ENCODE peak calls at places on chromosomes 16 and 17, in six cellular contexts. G, Q, V, N, F and L are unnamed samples.

GRCh38 chr16:66324785-66325184 is 41.7 kb upstream of the CDH5 start:
- DNase-seq in G (peak), Q (peak), V (peak), N (peak), F (no peak), L (peak)

GRCh38 chr16:79595261-79595660 is 5.3 kb downstream of the MAF start:
- DNase-seq in G (no peak), Q (no peak), V (no peak), N (no peak), F (no peak), L (no peak)

GRCh38 chr17:298791-299450 is 53.7 kb downstream of the RPH3AL start:
- DNase-seq in G (no peak), Q (no peak), V (no peak), N (no peak), F (no peak), L (no peak)

GRCh38 chr17:58575511-58575910 is 61.1 kb upstream of the MTMR4 start:
- DNase-seq in G (no peak), Q (no peak), V (peak), N (no peak), F (no peak), L (no peak)

GRCh38 chr17:36443777-36444176 is 42.7 kb upstream of the ZNHIT3 start:
- DNase-seq in G (no peak), Q (no peak), V (no peak), N (no peak), F (no peak), L (no peak)

GRCh38 chr17:7835818-7836595 is 2.0 kb downstream of the KDM6B start:
- DNase-seq in G (peak), Q (peak), V (no peak), N (no peak), F (no peak), L (no peak)

GRCh38 chr17:226108-226772 is 44.8 kb upstream of the DOC2B start:
- DNase-seq in G (no peak), Q (no peak), V (no peak), N (no peak), F (no peak), L (no peak)

GRCh38 chr17:30395398-30396022 is 16.8 kb downstream of the CPD start:
- DNase-seq in G (peak), Q (no peak), V (no peak), N (no peak), F (no peak), L (no peak)

GRCh38 chr16:66881014-66881417 is 701 bp downstream of the PDP2 start:
- DNase-seq in G (no peak), Q (no peak), V (no peak), N (peak), F (no peak), L (no peak)

GRCh38 chr17:59838196-59838911 is 54.4 kb downstream of the TUBD1 start:
- DNase-seq in G (no peak), Q (no peak), V (no peak), N (no peak), F (no peak), L (no peak)

GRCh38 chr16:3642397-3643094 is 11.9 kb upstream of the DNASE1 start:
- DNase-seq in G (no peak), Q (peak), V (peak), N (peak), F (no peak), L (no peak)

GRCh38 chr17:68849673-68850260 is 105.4 kb downstream of the ABCA8 start:
- DNase-seq in G (no peak), Q (no peak), V (no peak), N (no peak), F (no peak), L (no peak)

GRCh38 chr17:20271016-20271610 is 196.2 kb downstream of the LGALS9B start:
- DNase-seq in G (no peak), Q (no peak), V (no peak), N (no peak), F (no peak), L (no peak)

DNA sequence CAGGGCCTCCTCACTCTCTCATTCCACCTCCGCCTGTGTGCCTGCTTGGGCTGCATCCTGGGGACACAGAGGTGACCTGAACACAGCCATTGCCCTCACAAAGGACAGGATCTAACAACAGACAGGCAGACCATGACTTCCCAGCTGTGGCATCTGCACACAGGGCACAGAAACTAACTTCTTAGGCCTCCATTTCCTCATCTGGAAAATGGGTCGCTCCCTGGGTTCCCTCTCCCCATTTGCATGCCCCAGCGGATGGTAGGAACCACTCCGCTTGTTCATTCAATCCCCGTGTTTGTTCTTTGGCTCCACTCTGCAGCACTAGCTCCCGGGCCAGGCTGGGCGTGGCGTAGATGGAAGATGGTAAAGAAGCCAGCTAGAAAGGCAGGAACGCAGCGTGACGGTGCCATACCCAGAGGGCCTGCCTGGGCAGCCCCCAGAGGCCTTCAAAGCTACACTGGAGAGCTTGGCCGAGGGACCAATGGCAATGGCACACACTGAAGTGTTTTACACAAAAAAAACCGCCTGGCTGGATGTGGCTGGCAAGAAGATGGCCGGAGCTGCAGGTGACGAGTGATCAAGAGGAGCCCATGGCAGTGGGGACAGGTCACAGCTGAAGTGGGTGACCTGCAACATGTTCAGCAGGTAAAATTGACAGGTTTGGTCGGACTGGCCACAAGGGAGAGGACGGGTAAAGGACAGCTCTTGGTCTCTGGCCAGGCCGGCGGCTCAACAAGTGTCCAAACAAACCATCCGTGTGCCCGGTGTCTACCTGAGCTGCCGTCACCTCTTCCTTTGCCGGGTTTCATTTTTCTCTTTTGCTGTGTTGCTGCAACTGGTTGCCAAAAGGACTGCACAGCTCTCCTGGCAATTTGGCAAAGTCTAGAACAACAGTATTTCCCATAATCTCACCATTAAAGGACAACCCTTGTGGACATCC is 66.9 kb downstream of the SOCS1 start:
- DNase-seq in G (no peak), Q (no peak), V (no peak), N (no peak), F (no peak), L (no peak)
- TF ChIP-seq ZNF274 in G (no peak), Q (no peak), V (no peak), N (no peak), F (no peak), L (no peak)

GRCh38 chr16:85419503-85420408 is 193.4 kb upstream of the GSE1 start:
- DNase-seq in G (no peak), Q (peak), V (no peak), N (no peak), F (no peak), L (no peak)

GRCh38 chr16:85417156-85417860 is 195.8 kb upstream of the GSE1 start:
- DNase-seq in G (no peak), Q (peak), V (no peak), N (no peak), F (no peak), L (no peak)

GRCh38 chr16:85421338-85422123 is 191.6 kb upstream of the GSE1 start:
- DNase-seq in G (no peak), Q (peak), V (no peak), N (no peak), F (no peak), L (no peak)

GRCh38 chr16:85420501-85421337 is 192.4 kb upstream of the GSE1 start:
- DNase-seq in G (peak), Q (peak), V (peak), N (peak), F (no peak), L (no peak)

DNA sequence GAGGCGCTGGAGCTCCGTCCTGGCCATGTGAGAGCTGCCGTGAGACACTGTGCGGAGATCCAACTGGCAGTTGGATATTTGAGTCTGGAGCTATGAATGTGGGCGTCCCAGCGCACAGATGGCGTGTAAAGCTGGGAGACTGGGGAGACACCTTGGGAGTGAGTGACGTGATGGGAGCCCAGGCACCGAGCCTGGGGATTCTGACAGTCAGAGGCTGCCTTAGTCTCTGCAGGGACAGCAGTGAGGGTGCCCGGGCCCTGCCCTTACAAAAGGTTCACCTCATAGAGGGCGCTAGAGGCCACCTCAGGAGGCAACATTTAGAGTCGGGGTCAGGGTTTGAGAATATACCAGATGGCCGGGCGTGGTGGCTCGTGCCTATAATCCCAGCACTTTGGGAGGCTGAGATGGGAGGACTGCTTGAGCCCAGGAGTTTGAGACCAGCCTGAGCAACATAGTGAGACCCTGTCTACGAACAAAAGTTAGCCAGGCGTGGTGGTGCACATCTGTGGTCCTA is 194.1 kb upstream of the GSE1 start:
- DNase-seq in G (no peak), Q (peak), V (no peak), N (no peak), F (no peak), L (no peak)
- TF ChIP-seq YY1 in G (no peak), Q (no peak), V (no peak), N (no peak), F (no peak), L (no peak)

GRCh38 chr16:58031016-58031800 is 5.7 kb downstream of the MMP15 start:
- DNase-seq in G (no peak), Q (no peak), V (no peak), N (no peak), F (no peak), L (no peak)
- TF ChIP-seq ZNF274 in G (no peak), Q (no peak), V (no peak), N (no peak), F (no peak), L (no peak)

DNA sequence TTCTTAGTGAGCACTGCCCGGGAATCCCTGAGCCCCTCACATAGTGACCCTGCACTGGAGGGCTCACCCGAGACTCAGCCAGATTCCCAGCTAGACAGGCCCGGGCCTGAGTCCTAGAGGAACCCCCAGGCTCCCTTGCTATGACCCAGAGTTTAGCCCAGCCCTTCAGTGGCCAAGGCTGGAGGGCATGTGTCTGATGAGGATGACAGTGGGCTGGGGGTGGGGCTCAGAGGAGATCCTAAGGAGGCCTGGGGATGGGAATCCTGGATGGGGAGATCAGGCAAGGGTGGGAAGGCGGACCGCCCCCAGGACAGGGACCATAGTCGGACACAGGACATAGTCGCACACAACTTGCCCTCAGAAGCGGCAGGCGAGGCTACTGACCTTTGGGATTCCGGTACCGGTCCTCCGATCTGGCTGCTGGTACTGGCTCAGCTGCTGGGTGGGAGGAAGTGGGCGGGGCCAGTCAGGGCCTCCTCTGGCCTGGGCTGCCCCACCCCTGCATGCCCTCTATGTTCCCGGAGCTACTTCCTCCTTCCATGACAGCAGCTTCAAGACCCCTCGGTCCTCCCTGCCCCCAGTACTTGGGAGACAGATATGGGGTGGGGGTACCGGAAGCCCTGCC is 1.1 kb downstream of the CD79B start:
- DNase-seq in G (no peak), Q (peak), V (no peak), N (peak), F (no peak), L (no peak)
- TF ChIP-seq YY1 in G (no peak), Q (no peak), V (no peak), N (no peak), F (no peak), L (no peak)

GRCh38 chr17:66715076-66715675 is 119.7 kb upstream of the CACNG5 start:
- DNase-seq in G (no peak), Q (no peak), V (no peak), N (no peak), F (no peak), L (no peak)
- TF ChIP-seq ZNF274 in G (no peak), Q (no peak), V (no peak), N (no peak), F (no peak), L (no peak)

DNA sequence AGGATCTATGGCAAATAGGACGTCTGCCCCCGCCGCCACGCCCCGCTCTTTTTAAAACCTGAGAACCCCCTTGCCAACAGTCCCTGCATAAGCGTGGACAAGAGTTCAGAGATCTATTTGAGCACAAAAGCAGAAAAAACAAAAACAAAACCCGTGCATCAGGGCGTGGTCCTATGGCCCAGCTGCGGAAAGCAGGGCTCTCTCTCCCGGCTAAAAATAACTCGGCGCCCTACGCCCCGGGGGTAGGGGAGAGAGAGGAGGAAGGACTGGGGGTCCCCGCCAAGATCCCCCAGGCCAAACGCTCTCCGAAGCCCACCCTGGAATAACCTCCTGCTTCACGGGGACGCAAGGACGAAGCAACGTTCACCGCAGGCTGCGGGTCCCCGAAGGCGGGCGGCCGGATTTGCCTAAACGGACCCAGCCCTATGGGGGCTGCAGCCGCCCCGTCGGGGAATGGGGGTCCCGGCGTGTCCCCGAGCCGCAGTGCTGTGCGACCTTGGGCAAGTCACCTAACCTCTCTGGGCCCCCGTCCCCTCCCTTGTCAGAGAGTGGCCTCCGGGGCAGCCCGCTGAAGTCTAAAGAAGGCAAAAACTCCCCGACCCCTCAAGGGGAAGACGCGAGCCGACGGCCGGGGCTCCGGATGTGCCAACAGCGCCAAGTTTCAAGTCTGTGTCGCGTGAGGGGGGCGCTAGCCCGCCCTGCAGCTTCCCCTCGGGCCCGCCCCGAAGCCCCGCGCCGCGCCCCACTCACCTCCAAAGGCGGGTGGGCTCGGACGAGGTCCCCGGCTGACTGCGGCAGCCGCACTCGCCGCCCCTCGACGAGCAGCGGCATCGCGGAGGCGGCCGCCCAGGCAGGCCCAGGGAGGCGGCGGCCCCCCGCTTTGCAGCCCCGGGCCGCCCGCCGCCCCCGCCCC is 477 bp downstream of the NTAN1 start:
- DNase-seq in G (peak), Q (peak), V (no peak), N (peak), F (no peak), L (peak)
- TF ChIP-seq YY1 in G (no peak), Q (no peak), V (no peak), N (no peak), F (no peak), L (no peak)

GRCh38 chr16:48011888-48012658 is 143.7 kb downstream of the ABCC12 start:
- DNase-seq in G (no peak), Q (no peak), V (no peak), N (no peak), F (no peak), L (no peak)

GRCh38 chr16:48011466-48011865 is 144.3 kb downstream of the ABCC12 start:
- DNase-seq in G (no peak), Q (no peak), V (no peak), N (no peak), F (no peak), L (no peak)

GRCh38 chr16:48013476-48013875 is 142.3 kb downstream of the ABCC12 start:
- DNase-seq in G (no peak), Q (no peak), V (no peak), N (no peak), F (no peak), L (no peak)

GRCh38 chr16:48014349-48015135 is 141.3 kb downstream of the ABCC12 start:
- DNase-seq in G (peak), Q (no peak), V (peak), N (no peak), F (no peak), L (no peak)
- TF ChIP-seq ZNF274 in G (no peak), Q (no peak), V (no peak), N (no peak), F (no peak), L (no peak)

DNA sequence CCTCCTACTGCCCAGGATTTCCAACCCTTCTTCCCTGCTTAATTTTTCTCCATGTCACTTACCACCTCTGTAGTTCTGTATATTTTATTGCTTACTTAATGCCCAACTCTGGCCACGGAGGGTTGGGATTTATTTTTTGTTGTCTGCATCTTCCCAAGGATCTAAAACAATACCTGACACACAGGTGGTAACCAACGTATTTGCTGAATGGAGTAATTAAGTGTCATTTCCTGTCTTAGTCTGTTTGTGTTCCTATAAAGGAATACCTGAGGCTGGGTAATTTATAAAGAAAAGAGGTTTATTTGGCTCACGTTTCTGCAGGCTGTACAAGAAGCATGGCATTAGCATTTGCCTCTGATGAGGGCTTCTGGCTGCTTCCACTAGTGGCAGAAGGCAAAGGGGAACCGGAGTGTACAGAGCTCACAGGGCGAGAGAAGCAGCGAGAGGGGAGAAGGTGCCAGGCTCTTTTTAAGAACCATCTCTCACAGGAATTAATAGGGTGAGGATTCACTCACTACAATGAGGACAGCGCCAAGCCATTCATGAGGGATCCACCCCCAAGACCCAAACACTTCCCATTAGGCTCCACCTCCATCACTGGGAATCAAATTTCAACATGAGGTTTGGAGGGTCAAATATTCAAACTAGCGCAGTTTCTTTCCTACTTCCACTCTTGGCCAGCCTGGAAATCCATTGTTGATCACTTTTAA is 44.8 kb downstream of the ERN1 start:
- DNase-seq in G (no peak), Q (no peak), V (no peak), N (no peak), F (no peak), L (no peak)
- TF ChIP-seq YY1 in G (no peak), Q (no peak), V (no peak), N (no peak), F (no peak), L (no peak)

GRCh38 chr17:79845601-79845949 is 6.3 kb upstream of the CBX4 start:
- DNase-seq in G (peak), Q (no peak), V (no peak), N (peak), F (no peak), L (no peak)

GRCh38 chr17:79843475-79843916 is 4.3 kb upstream of the CBX4 start:
- DNase-seq in G (no peak), Q (peak), V (no peak), N (no peak), F (no peak), L (no peak)

GRCh38 chr17:79842656-79843474 is 3.6 kb upstream of the CBX4 start:
- DNase-seq in G (no peak), Q (peak), V (no peak), N (no peak), F (no peak), L (no peak)

GRCh38 chr17:79844869-79845600 is 5.8 kb upstream of the CBX4 start:
- DNase-seq in G (peak), Q (peak), V (no peak), N (peak), F (no peak), L (no peak)

GRCh38 chr17:79843917-79844815 is 4.9 kb upstream of the CBX4 start:
- DNase-seq in G (no peak), Q (peak), V (no peak), N (no peak), F (no peak), L (no peak)
- TF ChIP-seq ZNF274 in G (peak), Q (no peak), V (no peak), N (no peak), F (no peak), L (no peak)